ENCODE peak calls at places on chromosomes 11 and 22, in six cellular contexts. V is Peyer's patch, W is cardiac muscle cell, Z is PC-9, K is heart left ventricle, L is heart right ventricle. U is an unnamed sample.

GRCh38 chr11:9461760-9462134 is 935 bp downstream of the ZNF143 start:
- DNase-seq in V (no peak), W (no peak), Z (no peak), K (no peak), L (no peak), U (no peak)

GRCh38 chr11:84384637-84385227 is 1098.6 kb upstream of the CCDC90B start:
- DNase-seq in V (peak), W (peak), Z (no peak), K (peak), L (no peak), U (no peak)

GRCh38 chr11:64854534-64855502 is 10.4 kb upstream of the CDC42BPG start:
- DNase-seq in V (peak), W (no peak), Z (peak), K (peak), L (peak), U (peak)

GRCh38 chr11:116742104-116742503 is 30.7 kb downstream of the BUD13 start:
- DNase-seq in V (no peak), W (no peak), Z (no peak), K (no peak), L (no peak), U (peak)

GRCh38 chr22:20604776-20605221 is 97.4 kb downstream of the MED15 start:
- DNase-seq in V (no peak), W (no peak), Z (no peak), K (no peak), L (no peak), U (no peak)

GRCh38 chr11:129768356-129768755 is 47.3 kb upstream of the TMEM45B start:
- DNase-seq in V (no peak), W (no peak), Z (no peak), K (no peak), L (no peak), U (no peak)

GRCh38 chr22:27309713-27310112 is 491.8 kb downstream of the MN1 start:
- DNase-seq in V (no peak), W (no peak), Z (peak), K (no peak), L (no peak), U (no peak)

GRCh38 chr22:19568337-19569311 is 44.4 kb upstream of the CLDN5 start:
- DNase-seq in V (no peak), W (no peak), Z (peak), K (peak), L (peak), U (no peak)

GRCh38 chr11:44456544-44457270 is 108.8 kb upstream of the CD82 start:
- DNase-seq in V (no peak), W (no peak), Z (no peak), K (peak), L (no peak), U (no peak)

GRCh38 chr11:75475767-75476650 is 43.0 kb upstream of the KLHL35 start:
- DNase-seq in V (peak), W (no peak), Z (no peak), K (peak), L (peak), U (no peak)

GRCh38 chr11:116787786-116788486 is at the start of gene ZPR1:
- DNase-seq in V (peak), W (peak), Z (peak), K (peak), L (peak), U (peak)

GRCh38 chr22:23762866-23763578 is at the start of gene C22orf15:
- DNase-seq in V (peak), W (no peak), Z (no peak), K (no peak), L (no peak), U (no peak)

GRCh38 chr11:92841719-92842118 is 127.7 kb upstream of the MTNR1B start:
- DNase-seq in V (no peak), W (no peak), Z (no peak), K (no peak), L (no peak), U (no peak)

GRCh38 chr22:33848251-33848650 is 72.0 kb downstream of the LARGE1 start:
- DNase-seq in V (no peak), W (no peak), Z (no peak), K (no peak), L (no peak), U (no peak)

GRCh38 chr11:124194696-124195418 is 11.7 kb downstream of the OR10D3 start:
- DNase-seq in V (no peak), W (peak), Z (peak), K (peak), L (no peak), U (no peak)

GRCh38 chr11:20119315-20119714 is 41.0 kb downstream of the DBX1 start:
- DNase-seq in V (no peak), W (no peak), Z (no peak), K (no peak), L (no peak), U (no peak)

GRCh38 chr22:40443675-40444482 is 73.5 kb downstream of the SGSM3 start:
- DNase-seq in V (no peak), W (no peak), Z (no peak), K (peak), L (no peak), U (no peak)

GRCh38 chr22:28891156-28891733 is 7.9 kb downstream of the ZNRF3 start:
- DNase-seq in V (no peak), W (no peak), Z (no peak), K (no peak), L (no peak), U (no peak)

GRCh38 chr22:17430298-17430900 is 61.1 kb downstream of the CECR2 start:
- DNase-seq in V (no peak), W (no peak), Z (no peak), K (peak), L (no peak), U (no peak)

GRCh38 chr11:3905080-3905953 is 49.9 kb downstream of the STIM1 start:
- DNase-seq in V (no peak), W (no peak), Z (peak), K (no peak), L (no peak), U (no peak)

GRCh38 chr11:27977527-27977926 is 130.4 kb downstream of the KIF18A start:
- DNase-seq in V (no peak), W (no peak), Z (no peak), K (no peak), L (no peak), U (no peak)

GRCh38 chr11:34915136-34916013 is 804 bp downstream of the APIP start:
- DNase-seq in V (no peak), W (no peak), Z (no peak), K (no peak), L (no peak), U (no peak)

GRCh38 chr11:71927813-71928738 is at the start of gene XNDC1N:
- DNase-seq in V (peak), W (peak), Z (peak), K (peak), L (peak), U (no peak)

GRCh38 chr11:32597914-32598313 is 14.3 kb downstream of the EIF3M start:
- DNase-seq in V (no peak), W (no peak), Z (no peak), K (no peak), L (no peak), U (no peak)

GRCh38 chr11:8059030-8059429 is 22.0 kb upstream of the TUB start:
- DNase-seq in V (no peak), W (no peak), Z (no peak), K (no peak), L (no peak), U (peak)

GRCh38 chr11:111946499-111946898 is 9.4 kb downstream of the DIXDC1 start:
- DNase-seq in V (no peak), W (no peak), Z (no peak), K (no peak), L (no peak), U (no peak)

GRCh38 chr11:67287355-67288197 is 1.5 kb upstream of the ANKRD13D start:
- DNase-seq in V (no peak), W (no peak), Z (no peak), K (peak), L (no peak), U (no peak)

GRCh38 chr11:46722566-46723358 is 3.7 kb downstream of the F2 start:
- DNase-seq in V (no peak), W (no peak), Z (no peak), K (no peak), L (no peak), U (no peak)

GRCh38 chr22:33921576-33922181 is 1.4 kb upstream of the LARGE1 start:
- DNase-seq in V (peak), W (peak), Z (no peak), K (peak), L (peak), U (peak)

GRCh38 chr22:27164781-27165503 is 507.6 kb downstream of the MIAT start:
- DNase-seq in V (no peak), W (no peak), Z (no peak), K (no peak), L (no peak), U (no peak)

GRCh38 chr11:55172734-55173415 is 89.1 kb upstream of the TRIM48 start:
- DNase-seq in V (no peak), W (no peak), Z (no peak), K (no peak), L (no peak), U (peak)

GRCh38 chr11:1939006-1939626 is 8.0 kb upstream of the MRPL23 start:
- DNase-seq in V (no peak), W (no peak), Z (no peak), K (peak), L (peak), U (peak)

GRCh38 chr22:32932176-32932575 is 126.0 kb downstream of the SYN3 start:
- DNase-seq in V (no peak), W (no peak), Z (no peak), K (no peak), L (no peak), U (no peak)

GRCh38 chr11:127445476-127445875 is 444.9 kb upstream of the KIRREL3 start:
- DNase-seq in V (no peak), W (no peak), Z (no peak), K (no peak), L (no peak), U (no peak)

GRCh38 chr11:45994421-45995341 is 72.2 kb downstream of the LARGE2 start:
- DNase-seq in V (no peak), W (peak), Z (no peak), K (no peak), L (no peak), U (no peak)

GRCh38 chr11:102780491-102780918 is at the start of gene MMP10:
- DNase-seq in V (no peak), W (peak), Z (no peak), K (no peak), L (no peak), U (no peak)

GRCh38 chr11:10688401-10688800 is 5.2 kb downstream of the IRAG1 start:
- DNase-seq in V (no peak), W (no peak), Z (peak), K (no peak), L (no peak), U (no peak)
- TF ChIP-seq CTCF in V (no peak), W (peak), Z (peak), K (peak), L (no peak), U (no peak)

GRCh38 chr11:65869643-65870306 is 2.8 kb downstream of the EFEMP2 start:
- DNase-seq in V (no peak), W (no peak), Z (no peak), K (no peak), L (no peak), U (no peak)
- TF ChIP-seq CTCF in V (no peak), W (no peak), Z (no peak), K (no peak), L (no peak), U (no peak)

DNA sequence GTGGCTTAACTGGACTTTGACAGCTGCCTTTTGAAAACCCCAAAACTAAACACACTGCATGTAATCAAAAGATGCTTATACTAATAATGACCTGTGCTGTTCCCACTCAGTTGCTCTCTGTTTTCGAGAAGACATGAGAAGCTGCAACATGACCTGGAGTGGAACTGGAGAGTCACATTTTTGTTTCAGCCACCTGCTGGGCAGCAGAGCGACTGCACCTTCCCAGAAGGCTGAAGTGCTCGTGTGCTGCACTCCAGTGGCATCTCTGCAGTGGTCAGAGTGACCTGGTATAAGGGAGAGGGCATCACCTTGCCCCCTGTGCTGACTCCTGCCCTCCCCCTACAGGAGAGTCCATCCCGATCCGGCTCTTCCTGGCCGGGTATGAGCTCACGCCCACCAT is 8.6 kb downstream of the THYN1 start:
- DNase-seq in V (no peak), W (peak), Z (no peak), K (no peak), L (no peak), U (no peak)
- TF ChIP-seq CTCF in V (peak), W (peak), Z (peak), K (peak), L (peak), U (peak)

GRCh38 chr22:31400023-31400397 is 606 bp downstream of the DRG1 start:
- DNase-seq in V (no peak), W (peak), Z (no peak), K (no peak), L (no peak), U (no peak)

GRCh38 chr22:31393890-31394289 is 5.5 kb upstream of the DRG1 start:
- DNase-seq in V (no peak), W (no peak), Z (no peak), K (no peak), L (no peak), U (no peak)

GRCh38 chr22:31394326-31394725 is 5.1 kb upstream of the DRG1 start:
- DNase-seq in V (no peak), W (no peak), Z (no peak), K (no peak), L (no peak), U (no peak)

GRCh38 chr22:31399211-31400022 is at the start of gene DRG1:
- DNase-seq in V (peak), W (peak), Z (peak), K (peak), L (peak), U (peak)
- TF ChIP-seq CTCF in V (peak), W (no peak), Z (no peak), K (peak), L (no peak), U (no peak)

DNA sequence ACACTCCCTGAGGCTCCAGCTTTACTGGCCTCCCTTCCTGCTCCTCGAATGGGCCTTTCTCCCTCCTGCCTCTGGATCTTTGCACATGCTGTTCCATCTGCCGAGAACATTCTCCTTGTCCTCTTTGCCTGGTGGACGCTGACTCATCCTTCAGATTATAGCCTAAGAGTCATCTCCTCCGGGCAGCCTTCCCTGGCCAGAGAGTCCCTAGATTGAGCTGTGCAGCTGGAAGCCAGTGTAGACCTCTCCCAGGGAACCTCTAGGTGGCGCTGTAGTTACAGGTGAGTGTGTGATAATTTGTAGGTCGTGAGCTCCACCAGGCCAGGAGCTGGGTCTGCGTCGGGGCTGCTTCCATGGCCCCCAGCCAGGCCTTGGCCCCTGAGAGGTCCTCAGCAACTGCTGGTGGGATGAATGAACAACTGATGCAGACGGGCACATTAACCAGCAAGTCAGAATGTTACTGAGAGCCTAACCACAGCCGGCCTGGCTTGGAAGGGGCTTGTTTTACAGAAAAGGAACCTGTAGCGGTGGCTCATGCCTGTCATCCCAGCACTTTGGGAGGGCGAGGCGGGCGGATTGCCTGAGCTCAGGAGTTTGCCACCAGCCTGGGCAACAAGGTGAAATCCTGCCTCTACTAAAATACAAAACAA is 8.7 kb downstream of the PNPLA5 start:
- DNase-seq in V (no peak), W (peak), Z (peak), K (no peak), L (no peak), U (no peak)
- TF ChIP-seq CTCF in V (peak), W (peak), Z (peak), K (peak), L (peak), U (peak)